ENCODE peak calls at places on chromosomes 16 and 17, in six cellular contexts. I, K, S, W, Z and R are unnamed samples.

GRCh38 chr17:60455378-60455777 is 33.1 kb downstream of the CHCT1 start:
- DNase-seq in I (no peak), K (no peak), S (no peak), W (no peak), Z (no peak), R (no peak)

GRCh38 chr16:84839054-84839453 is 19.3 kb downstream of the CRISPLD2 start:
- DNase-seq in I (no peak), K (no peak), S (no peak), W (peak; percentile 67), Z (peak; percentile 55), R (no peak)

GRCh38 chr16:15041260-15042011 is 14.4 kb downstream of the NTAN1 start:
- DNase-seq in I (no peak), K (no peak), S (peak; percentile 78), W (peak; percentile 79), Z (peak; percentile 92), R (no peak)

GRCh38 chr17:73271078-73271477 is 9.4 kb upstream of the CPSF4L start:
- DNase-seq in I (no peak), K (no peak), S (no peak), W (no peak), Z (no peak), R (no peak)

GRCh38 chr16:85281181-85281580 is 168.9 kb upstream of the CIBAR2 start:
- DNase-seq in I (no peak), K (no peak), S (no peak), W (no peak), Z (no peak), R (no peak)

GRCh38 chr17:81487487-81488275 is 24.9 kb downstream of the ACTG1 start:
- DNase-seq in I (peak; percentile 39), K (no peak), S (peak; percentile 85), W (peak; percentile 60), Z (peak; percentile 100), R (no peak)

GRCh38 chr16:85037050-85037410 is 9.4 kb downstream of the KIAA0513 start:
- DNase-seq in I (no peak), K (no peak), S (no peak), W (peak; percentile 24), Z (no peak), R (no peak)

GRCh38 chr16:79400462-79401149 is 199.9 kb downstream of the MAF start:
- DNase-seq in I (no peak), K (no peak), S (peak; percentile 72), W (no peak), Z (no peak), R (no peak)

GRCh38 chr16:56203052-56203451 is 11.8 kb downstream of the GNAO1 start:
- DNase-seq in I (no peak), K (no peak), S (no peak), W (no peak), Z (no peak), R (no peak)

GRCh38 chr16:68257251-68257905 is 6.9 kb upstream of the SLC7A6 start:
- DNase-seq in I (no peak), K (no peak), S (no peak), W (peak; percentile 17), Z (no peak), R (no peak)

GRCh38 chr17:12928736-12929135 is 89.1 kb downstream of the ELAC2 start:
- DNase-seq in I (no peak), K (no peak), S (no peak), W (peak; percentile 11), Z (no peak), R (no peak)

GRCh38 chr17:40063034-40063765 is 435 bp downstream of the THRA start:
- DNase-seq in I (no peak), K (no peak), S (peak; percentile 51), W (peak; percentile 37), Z (peak; percentile 70), R (no peak)